ENCODE peak calls at places on chromosomes 3 and 15, in eight cellular contexts. T is psoas muscle; Y is GM23338; B is CD8-positive, alpha-beta T cell; Q is left ventricle myocardium inferior; D is brain microvascular endothelial cell; I is bronchial epithelial cell; G is PC-3. S is an unnamed sample. For H3K36me3, the result is how much of the 10 kb centered on the place peaks cover.

GRCh38 chr3:25971736-25972135 is 181.8 kb downstream of the OXSM start:
- DNase-seq in T (no peak), Y (no peak), B (no peak), Q (no peak), D (no peak), I (no peak), G (no peak), S (no peak)

GRCh38 chr3:142963266-142964149 is at the start of gene PAQR9:
- DNase-seq in T (peak), Y (peak), B (no peak), Q (peak), D (no peak), I (no peak), G (no peak), S (no peak)

GRCh38 chr3:35649405-35649804 is 10.1 kb downstream of the ARPP21 start:
- DNase-seq in T (no peak), Y (no peak), B (no peak), Q (no peak), D (no peak), I (no peak), G (no peak), S (no peak)

GRCh38 chr3:49785565-49786356 is 581 bp downstream of the IP6K1 start:
- DNase-seq in T (no peak), Y (peak), B (peak), Q (no peak), D (no peak), I (no peak), G (peak), S (no peak)

GRCh38 chr3:149657796-149658443 is at the start of gene WWTR1:
- DNase-seq in T (peak), Y (peak), B (peak), Q (peak), D (peak), I (peak), G (peak), S (peak)

GRCh38 chr3:67654099-67654831 is at the start of gene SUCLG2:
- DNase-seq in T (peak), Y (peak), B (peak), Q (peak), D (peak), I (peak), G (peak), S (no peak)

GRCh38 chr15:99928429-99928981 is 195.3 kb upstream of the LYSMD4 start:
- DNase-seq in T (peak), Y (peak), B (peak), Q (peak), D (peak), I (peak), G (peak), S (no peak)

GRCh38 chr3:140499114-140499757 is 178.6 kb upstream of the TRIM42 start:
- DNase-seq in T (no peak), Y (peak), B (no peak), Q (no peak), D (no peak), I (peak), G (peak), S (no peak)

GRCh38 chr3:122931636-122932035 is 95.9 kb downstream of the SEMA5B start:
- DNase-seq in T (no peak), Y (no peak), B (no peak), Q (no peak), D (no peak), I (peak), G (peak), S (no peak)

GRCh38 chr15:84747423-84748273 is 744 bp upstream of the ZNF592 start:
- DNase-seq in T (peak), Y (peak), B (peak), Q (peak), D (peak), I (peak), G (peak), S (no peak)

GRCh38 chr15:81098349-81098748 is 35.7 kb upstream of the CFAP161 start:
- DNase-seq in T (no peak), Y (no peak), B (no peak), Q (no peak), D (no peak), I (no peak), G (no peak), S (no peak)

GRCh38 chr15:74201656-74202420 is 749 bp downstream of the STRA6 start:
- DNase-seq in T (no peak), Y (no peak), B (no peak), Q (no peak), D (peak), I (peak), G (peak), S (no peak)
- H3K4me3 ChIP-seq in T (no peak), Y (peak), B (no peak), Q (no peak), D (peak), I (no peak), G (no peak), S (no peak)

GRCh38 chr3:32712506-32713055 is 27.6 kb downstream of the CNOT10 start:
- DNase-seq in T (no peak), Y (no peak), B (no peak), Q (no peak), D (no peak), I (no peak), G (no peak), S (no peak)
- H3K36me3 ChIP-seq in T (under half), Y (under half), B (under half), Q (half or more), D (under half), I (under half), G (half or more), S (under half)

GRCh38 chr15:79209690-79210089 is 72.8 kb upstream of the ANKRD34C start:
- DNase-seq in T (no peak), Y (peak), B (no peak), Q (no peak), D (no peak), I (no peak), G (no peak), S (no peak)
- TF ChIP-seq CTCF in T (no peak), Y (peak), B (no peak), Q (no peak), D (peak), I (no peak), G (peak), S (peak)

GRCh38 chr15:62068071-62068786 is 1.5 kb downstream of the C2CD4A start:
- DNase-seq in T (peak), Y (peak), B (peak), Q (peak), D (no peak), I (no peak), G (peak), S (no peak)
- H3K4me3 ChIP-seq in T (peak), Y (peak), B (peak), Q (peak), D (peak), I (peak), G (peak), S (peak)

GRCh38 chr3:14134291-14134690 is 9.4 kb downstream of the TMEM43 start:
- DNase-seq in T (no peak), Y (no peak), B (no peak), Q (no peak), D (no peak), I (no peak), G (no peak), S (no peak)
- H3K36me3 ChIP-seq in T (under half), Y (under half), B (half or more), Q (half or more), D (half or more), I (half or more), G (half or more), S (under half)

GRCh38 chr15:44173813-44174212 is 21.3 kb downstream of the FRMD5 start:
- DNase-seq in T (no peak), Y (no peak), B (no peak), Q (no peak), D (no peak), I (no peak), G (no peak), S (no peak)
- TF ChIP-seq CTCF in T (no peak), Y (no peak), B (no peak), Q (no peak), D (no peak), I (no peak), G (no peak), S (no peak)